ENCODE peak calls at places on chromosomes 5 and 9, in seven cellular contexts. B is H1, I is trophoblast cell, F is IMR-90, H is H9, D is neuronal stem cell, Y is mesendoderm. J is an unnamed sample.

GRCh38 chr9:135282001-135282731 is 194.7 kb downstream of the OLFM1 start:
- DNase-seq in B (no peak), I (no peak), F (no peak), H (no peak), D (no peak), Y (no peak), J (no peak)

GRCh38 chr9:121222524-121223171 is 21.0 kb upstream of the RAB14 start:
- DNase-seq in B (no peak), I (peak; percentile 99), F (peak; percentile 61), H (no peak), D (no peak), Y (peak; percentile 18), J (peak; percentile 54)

GRCh38 chr5:28499764-28500290 is 1461.4 kb upstream of the CDH9 start:
- DNase-seq in B (no peak), I (peak; percentile 19), F (no peak), H (no peak), D (no peak), Y (no peak), J (no peak)

GRCh38 chr9:76373173-76373771 is 21.0 kb downstream of the RFK start:
- DNase-seq in B (no peak), I (peak; percentile 33), F (peak; percentile 80), H (no peak), D (no peak), Y (no peak), J (peak; percentile 34)

GRCh38 chr5:173326501-173326960 is 1.7 kb downstream of the STC2 start:
- DNase-seq in B (no peak), I (peak; percentile 67), F (peak; percentile 92), H (no peak), D (no peak), Y (peak; percentile 31), J (peak; percentile 86)

GRCh38 chr5:65722575-65723424 is 795 bp downstream of the NLN start:
- DNase-seq in B (no peak), I (peak; percentile 54), F (peak; percentile 63), H (peak; percentile 55), D (peak; percentile 40), Y (peak; percentile 83), J (peak; percentile 75)

GRCh38 chr5:56934325-56934724 is 17.6 kb downstream of the MIER3 start:
- DNase-seq in B (no peak), I (no peak), F (no peak), H (no peak), D (no peak), Y (no peak), J (no peak)

GRCh38 chr5:125298711-125299379 is 552.4 kb upstream of the ZNF608 start:
- DNase-seq in B (no peak), I (no peak), F (no peak), H (no peak), D (no peak), Y (no peak), J (peak; percentile 36)

GRCh38 chr9:122030357-122030756 is 62.8 kb downstream of the TTLL11 start:
- DNase-seq in B (no peak), I (no peak), F (no peak), H (no peak), D (no peak), Y (no peak), J (no peak)

GRCh38 chr5:83368317-83368716 is 103.2 kb upstream of the VCAN start:
- DNase-seq in B (no peak), I (peak; percentile 46), F (peak; percentile 88), H (no peak), D (no peak), Y (peak; percentile 3), J (peak; percentile 75)

GRCh38 chr9:1100945-1101344 is 50.8 kb downstream of the DMRT2 start:
- DNase-seq in B (peak; percentile 25), I (peak; percentile 46), F (peak; percentile 16), H (peak; percentile 33), D (peak; percentile 53), Y (peak; percentile 82), J (no peak)

GRCh38 chr9:116287721-116288120 is 134.1 kb downstream of the PAPPA start:
- DNase-seq in B (no peak), I (no peak), F (peak; percentile 73), H (no peak), D (no peak), Y (no peak), J (no peak)

GRCh38 chr9:137971477-137972138 is 94.0 kb downstream of the CACNA1B start:
- DNase-seq in B (no peak), I (no peak), F (no peak), H (no peak), D (no peak), Y (no peak), J (no peak)

GRCh38 chr9:124040186-124040920 is 28.8 kb downstream of the LHX2 start:
- DNase-seq in B (no peak), I (peak; percentile 38), F (peak; percentile 56), H (no peak), D (no peak), Y (no peak), J (peak; percentile 49)

GRCh38 chr5:61394078-61394701 is 62.1 kb downstream of the ZSWIM6 start:
- DNase-seq in B (no peak), I (no peak), F (peak; percentile 49), H (no peak), D (no peak), Y (no peak), J (peak; percentile 67)

GRCh38 chr9:92191801-92192200 is 76.6 kb upstream of the SPTLC1 start:
- DNase-seq in B (no peak), I (peak; percentile 35), F (peak; percentile 59), H (no peak), D (no peak), Y (no peak), J (no peak)

GRCh38 chr9:134206317-134207300 is 42.2 kb upstream of the RNU6ATAC start:
- DNase-seq in B (no peak), I (no peak), F (no peak), H (no peak), D (no peak), Y (no peak), J (no peak)

GRCh38 chr5:170747357-170747756 is 36.2 kb upstream of the GABRP start:
- DNase-seq in B (no peak), I (peak; percentile 39), F (no peak), H (peak; percentile 17), D (no peak), Y (no peak), J (no peak)

GRCh38 chr9:2159521-2160417 is 144.6 kb downstream of the SMARCA2 start:
- DNase-seq in B (no peak), I (no peak), F (peak; percentile 23), H (no peak), D (no peak), Y (peak; percentile 67), J (peak; percentile 36)

GRCh38 chr5:115377468-115378217 is 81.2 kb upstream of the CCDC112 start:
- DNase-seq in B (no peak), I (peak; percentile 15), F (peak; percentile 94), H (no peak), D (no peak), Y (no peak), J (peak; percentile 87)

GRCh38 chr5:103938151-103938671 is 375.6 kb upstream of the NUDT12 start:
- DNase-seq in B (no peak), I (no peak), F (no peak), H (no peak), D (no peak), Y (no peak), J (no peak)

GRCh38 chr5:179436321-179437122 is 91.3 kb upstream of the ADAMTS2 start:
- DNase-seq in B (no peak), I (no peak), F (no peak), H (no peak), D (no peak), Y (no peak), J (no peak)

GRCh38 chr9:126674365-126675146 is 60.8 kb downstream of the LMX1B start:
- DNase-seq in B (no peak), I (no peak), F (no peak), H (no peak), D (no peak), Y (no peak), J (no peak)

GRCh38 chr5:144017631-144018030 is 152.8 kb downstream of the YIPF5 start:
- DNase-seq in B (no peak), I (no peak), F (peak; percentile 57), H (no peak), D (no peak), Y (no peak), J (no peak)

GRCh38 chr5:170886210-170886894 is 24.5 kb downstream of the RANBP17 start:
- DNase-seq in B (no peak), I (no peak), F (no peak), H (no peak), D (no peak), Y (no peak), J (no peak)

GRCh38 chr5:53936481-53937352 is 373.7 kb downstream of the ARL15 start:
- DNase-seq in B (no peak), I (peak; percentile 78), F (no peak), H (no peak), D (no peak), Y (no peak), J (no peak)

GRCh38 chr5:96533371-96533770 is 100.3 kb upstream of the PCSK1 start:
- DNase-seq in B (no peak), I (no peak), F (no peak), H (no peak), D (no peak), Y (no peak), J (no peak)
- H2BK120ac ChIP-seq in B (no peak overlapping the region), I (no peak overlapping the region), F (no peak overlapping the region), H (no peak overlapping the region), D (no peak overlapping the region), Y (no peak overlapping the region), J (no peak overlapping the region)

GRCh38 chr9:84929068-84929467 is 259.5 kb downstream of the NTRK2 start:
- DNase-seq in B (no peak), I (no peak), F (no peak), H (no peak), D (no peak), Y (no peak), J (no peak)
- H3K9ac ChIP-seq in B (no peak overlapping the region), I (no peak overlapping the region), F (no peak overlapping the region), H (no peak overlapping the region), D (no peak overlapping the region), Y (no peak overlapping the region), J (no peak overlapping the region)

GRCh38 chr5:101068298-101068697 is 165.2 kb upstream of the ST8SIA4 start:
- DNase-seq in B (no peak), I (peak; percentile 14), F (no peak), H (no peak), D (no peak), Y (no peak), J (no peak)

GRCh38 chr5:101067415-101067814 is 164.3 kb upstream of the ST8SIA4 start:
- DNase-seq in B (no peak), I (no peak), F (no peak), H (no peak), D (no peak), Y (peak; percentile 76), J (no peak)

GRCh38 chr5:101062902-101063301 is 159.8 kb upstream of the ST8SIA4 start:
- DNase-seq in B (no peak), I (no peak), F (no peak), H (no peak), D (no peak), Y (no peak), J (no peak)
- H2BK5ac ChIP-seq in B (no peak overlapping the region), I (no peak overlapping the region), F (no peak overlapping the region), H (no peak overlapping the region), D (no peak overlapping the region), Y (no peak overlapping the region), J (no peak overlapping the region)

DNA sequence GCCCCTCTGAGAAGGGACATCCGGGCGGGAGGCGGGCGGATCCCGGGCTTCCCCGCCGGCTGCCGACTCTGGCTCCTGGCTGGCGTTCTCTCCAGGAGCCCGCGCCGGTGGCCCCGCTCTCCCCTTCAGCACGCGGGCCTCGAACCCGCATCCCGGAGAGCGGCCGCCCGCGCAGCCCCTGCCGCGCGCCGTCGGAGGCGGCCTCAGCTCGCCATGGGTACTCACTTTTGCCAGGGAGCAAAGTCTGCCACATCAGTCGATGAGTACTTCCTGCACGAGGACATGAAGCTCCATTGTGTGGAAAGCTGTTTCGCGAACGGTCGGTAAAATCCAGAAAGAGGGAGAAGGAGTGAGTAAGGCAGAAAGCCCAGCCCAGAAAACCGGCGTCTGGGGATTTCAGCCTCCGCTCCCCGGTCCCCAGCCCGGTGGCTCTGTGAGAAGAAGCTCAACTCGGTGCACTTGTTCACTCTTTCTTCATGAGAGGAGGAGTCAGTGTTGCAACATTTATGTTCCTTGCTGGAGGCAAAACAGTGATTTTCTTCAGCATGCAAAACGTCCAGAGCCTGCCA is at the start of gene PRLR:
- DNase-seq in B (no peak), I (peak; percentile 85), F (peak; percentile 8), H (peak; percentile 42), D (no peak), Y (peak; percentile 70), J (peak; percentile 40)
- H2BK120ac ChIP-seq in B (no peak within 1 kb of the TSS), I (peak within 1 kb of the TSS; percentile 88), F (no peak within 1 kb of the TSS), H (peak within 1 kb of the TSS; percentile 54), D (no peak within 1 kb of the TSS), Y (no peak within 1 kb of the TSS), J (no peak within 1 kb of the TSS)